ENCODE peak calls at places on chromosomes 1 and 21, in five cellular contexts. G, D, T, W and S are unnamed samples. For H3K4me1, the result is how much of the 10 kb centered on the place peaks cover.

GRCh38 chr21:43876605-43877004 is 11.6 kb downstream of the AGPAT3 start:
- DNase-seq in D (no peak), G (no peak), W (no peak), T (no peak), S (no peak)

GRCh38 chr1:15103211-15103610 is 50.3 kb upstream of the TMEM51 start:
- DNase-seq in W (no peak), T (no peak), G (no peak), D (no peak), S (no peak)

GRCh38 chr1:65965597-65965996 is 172.9 kb downstream of the PDE4B start:
- DNase-seq in D (no peak), W (no peak), G (no peak), T (no peak), S (no peak)

GRCh38 chr1:27634166-27634981 is 611 bp downstream of the FGR start:
- DNase-seq in G (no peak), W (no peak), T (peak), D (no peak), S (no peak)

GRCh38 chr1:10664251-10664650 is 132.2 kb downstream of the CASZ1 start:
- DNase-seq in D (no peak), W (no peak), G (no peak), T (peak), S (no peak)

GRCh38 chr1:54721719-54722118 is 6.1 kb downstream of the TTC4 start:
- DNase-seq in D (no peak), T (no peak), W (no peak), G (no peak), S (no peak)

GRCh38 chr1:158121604-158122254 is 59.0 kb upstream of the CD1D start:
- DNase-seq in G (peak), T (peak), D (no peak), W (peak), S (no peak)

GRCh38 chr1:201327687-201328240 is 44.5 kb downstream of the PKP1 start:
- DNase-seq in D (no peak), W (no peak), G (no peak), T (no peak), S (no peak)

GRCh38 chr1:93701619-93702018 is 20.0 kb upstream of the BCAR3 start:
- DNase-seq in G (no peak), T (no peak), W (peak), D (no peak), S (peak)

GRCh38 chr1:175394739-175395138 is 202.2 kb upstream of the KIAA0040 start:
- DNase-seq in W (no peak), G (no peak), T (no peak), D (no peak), S (no peak)

GRCh38 chr1:116157096-116157495 is 45.9 kb downstream of the MAB21L3 start:
- DNase-seq in W (no peak), T (no peak), D (no peak), G (no peak), S (no peak)

GRCh38 chr1:171219751-171220385 is 28.4 kb upstream of the FMO1 start:
- DNase-seq in D (no peak), W (no peak), T (peak), G (no peak), S (peak)

GRCh38 chr21:36699546-36700294 is 805 bp downstream of the SIM2 start:
- DNase-seq in W (no peak), T (peak), D (no peak), G (no peak), S (no peak)
- H3K4me1 ChIP-seq in W (under half), T (under half), D (under half), G (under half), S (under half)

DNA sequence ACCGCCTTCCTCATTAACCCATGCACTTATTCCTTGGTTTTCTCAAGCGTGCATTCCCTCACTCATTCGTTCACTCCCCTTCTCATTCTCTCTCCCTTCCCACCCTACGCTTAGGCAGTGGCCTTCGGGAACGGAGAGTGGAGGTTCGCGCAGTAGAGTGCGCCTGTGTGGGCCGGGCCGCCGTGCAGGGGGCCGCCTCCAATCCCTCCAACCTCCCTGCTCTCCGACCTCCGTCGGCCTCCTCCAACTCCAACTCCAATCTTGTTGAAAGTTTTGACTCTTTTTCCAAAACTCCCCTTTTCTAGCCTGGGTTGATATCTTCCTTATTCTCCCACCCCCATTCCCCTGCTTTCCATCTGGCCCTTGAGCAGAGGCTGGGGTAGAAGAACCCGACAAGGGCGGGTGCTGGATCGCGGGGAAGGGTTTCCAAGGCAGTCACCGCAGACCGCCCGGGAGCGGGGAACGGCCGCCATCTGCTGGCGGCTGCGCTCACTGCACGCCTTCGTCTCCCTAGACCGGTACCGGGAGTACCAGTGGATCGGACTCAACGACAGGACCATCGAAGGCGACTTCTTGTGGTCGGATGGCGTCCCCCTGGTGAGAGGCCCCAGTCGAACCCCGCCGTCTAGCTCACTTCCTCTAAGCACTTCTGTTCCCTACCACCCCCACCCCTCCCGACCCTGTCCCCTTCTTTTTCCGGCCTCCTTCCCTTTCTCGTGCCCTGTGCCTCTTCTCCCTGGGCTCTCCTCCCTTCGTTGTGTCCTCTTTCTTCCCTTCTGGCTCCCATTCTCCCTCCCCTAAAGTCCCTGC is 15.4 kb downstream of the BCAN start:
- DNase-seq in G (no peak), T (peak), W (peak), D (peak), S (peak)
- H3K4me1 ChIP-seq in G (under half), T (under half), W (under half), D (under half), S (under half)

DNA sequence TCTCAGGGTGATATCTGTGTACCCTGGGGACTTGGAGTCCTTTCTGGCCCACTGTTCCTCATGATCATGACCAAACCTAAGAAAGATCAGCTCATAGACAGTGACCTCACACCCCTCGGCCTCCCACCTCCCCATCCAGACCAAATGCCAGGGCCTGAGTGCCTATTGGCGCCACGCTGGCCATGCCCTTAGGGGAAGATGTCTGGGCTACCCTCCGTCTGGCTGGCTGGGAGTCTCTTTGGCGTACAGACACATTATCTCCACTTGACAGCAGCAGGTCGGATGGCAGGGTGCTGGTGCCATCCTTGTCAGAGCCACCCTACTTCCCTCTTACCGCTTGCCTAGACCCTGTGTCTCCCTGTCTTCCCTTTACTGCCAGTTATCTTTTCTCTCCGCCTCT is 8.4 kb downstream of the RORC start:
- DNase-seq in W (no peak), G (no peak), D (no peak), T (no peak), S (no peak)
- H3K4me1 ChIP-seq in W (under half), G (under half), D (under half), T (under half), S (under half)

GRCh38 chr1:8875216-8875861 is 3.1 kb downstream of the ENO1 start:
- DNase-seq in W (no peak), D (no peak), G (no peak), T (no peak), S (no peak)
- H3K4me1 ChIP-seq in W (half or more), D (half or more), G (under half), T (under half), S (under half)